ENCODE peak calls at places on chromosomes 13 and 19, in nine cellular contexts. One of them, this sample, is unnamed. For H3K4me1 and H3K36me3, the result is how much of the 10 kb centered on the place peaks cover.

GRCh38 chr19:21823224-21823623 is 12.8 kb downstream of the ZNF43 start:
- ATAC-seq in heart right ventricle: no peak
- ATAC-seq in CD8-positive, alpha-beta T cell: no peak
- ATAC-seq in HCT116: no peak
- ATAC-seq in Panc1: no peak
- ATAC-seq in aorta: no peak
- ATAC-seq in naive thymus-derived CD4-positive, alpha-beta T cell: no peak
- ATAC-seq in IMR-90: no peak
- ATAC-seq in CD4-positive, CD25-positive, alpha-beta regulatory T cell: no peak
- ATAC-seq in this sample: no peak

GRCh38 chr13:112141643-112142400 is 74.9 kb downstream of the SOX1 start:
- ATAC-seq in CD8-positive, alpha-beta T cell: no peak
- ATAC-seq in HCT116: no peak
- ATAC-seq in aorta: no peak
- ATAC-seq in Panc1: no peak
- ATAC-seq in CD4-positive, CD25-positive, alpha-beta regulatory T cell: no peak
- ATAC-seq in heart right ventricle: no peak
- ATAC-seq in naive thymus-derived CD4-positive, alpha-beta T cell: no peak
- ATAC-seq in IMR-90: no peak
- ATAC-seq in this sample: no peak

GRCh38 chr13:75751350-75751749 is 115.2 kb downstream of the LMO7 start:
- ATAC-seq in aorta: no peak
- ATAC-seq in heart right ventricle: no peak
- ATAC-seq in Panc1: no peak
- ATAC-seq in IMR-90: no peak
- ATAC-seq in CD8-positive, alpha-beta T cell: no peak
- ATAC-seq in CD4-positive, CD25-positive, alpha-beta regulatory T cell: no peak
- ATAC-seq in naive thymus-derived CD4-positive, alpha-beta T cell: no peak
- ATAC-seq in HCT116: no peak
- ATAC-seq in this sample: no peak

GRCh38 chr19:40443930-40444180 is 280 bp downstream of the SERTAD3 start:
- ATAC-seq in CD8-positive, alpha-beta T cell: peak
- ATAC-seq in aorta: peak
- ATAC-seq in heart right ventricle: peak
- ATAC-seq in CD4-positive, CD25-positive, alpha-beta regulatory T cell: peak
- ATAC-seq in Panc1: peak
- ATAC-seq in HCT116: peak
- ATAC-seq in naive thymus-derived CD4-positive, alpha-beta T cell: peak
- ATAC-seq in IMR-90: peak
- ATAC-seq in this sample: no peak

GRCh38 chr19:46759817-46760333 is 13.6 kb upstream of the STRN4 start:
- ATAC-seq in CD4-positive, CD25-positive, alpha-beta regulatory T cell: no peak
- ATAC-seq in IMR-90: peak
- ATAC-seq in aorta: no peak
- ATAC-seq in naive thymus-derived CD4-positive, alpha-beta T cell: no peak
- ATAC-seq in CD8-positive, alpha-beta T cell: no peak
- ATAC-seq in HCT116: no peak
- ATAC-seq in Panc1: no peak
- ATAC-seq in heart right ventricle: no peak
- ATAC-seq in this sample: peak

GRCh38 chr19:48818234-48818823 is 7.5 kb upstream of the BCAT2 start:
- ATAC-seq in Panc1: no peak
- ATAC-seq in HCT116: no peak
- ATAC-seq in CD4-positive, CD25-positive, alpha-beta regulatory T cell: no peak
- ATAC-seq in heart right ventricle: no peak
- ATAC-seq in CD8-positive, alpha-beta T cell: no peak
- ATAC-seq in IMR-90: no peak
- ATAC-seq in naive thymus-derived CD4-positive, alpha-beta T cell: no peak
- ATAC-seq in aorta: no peak
- ATAC-seq in this sample: no peak

GRCh38 chr13:43110658-43111057 is 87.3 kb downstream of the DNAJC15 start:
- ATAC-seq in CD4-positive, CD25-positive, alpha-beta regulatory T cell: no peak
- ATAC-seq in heart right ventricle: no peak
- ATAC-seq in aorta: no peak
- ATAC-seq in IMR-90: no peak
- ATAC-seq in naive thymus-derived CD4-positive, alpha-beta T cell: no peak
- ATAC-seq in CD8-positive, alpha-beta T cell: no peak
- ATAC-seq in Panc1: no peak
- ATAC-seq in HCT116: no peak
- ATAC-seq in this sample: no peak

GRCh38 chr19:18220632-18221275 is 5.5 kb downstream of the PDE4C start:
- ATAC-seq in CD4-positive, CD25-positive, alpha-beta regulatory T cell: no peak
- ATAC-seq in HCT116: no peak
- ATAC-seq in aorta: no peak
- ATAC-seq in Panc1: no peak
- ATAC-seq in IMR-90: no peak
- ATAC-seq in heart right ventricle: no peak
- ATAC-seq in naive thymus-derived CD4-positive, alpha-beta T cell: no peak
- ATAC-seq in CD8-positive, alpha-beta T cell: no peak
- ATAC-seq in this sample: no peak

GRCh38 chr13:48515732-48516131 is 17.1 kb downstream of the RCBTB2 start:
- ATAC-seq in HCT116: no peak
- ATAC-seq in naive thymus-derived CD4-positive, alpha-beta T cell: no peak
- ATAC-seq in CD4-positive, CD25-positive, alpha-beta regulatory T cell: no peak
- ATAC-seq in IMR-90: no peak
- ATAC-seq in heart right ventricle: no peak
- ATAC-seq in Panc1: no peak
- ATAC-seq in CD8-positive, alpha-beta T cell: no peak
- ATAC-seq in aorta: no peak
- ATAC-seq in this sample: no peak

GRCh38 chr13:34066344-34066743 is 248.4 kb downstream of the RFC3 start:
- ATAC-seq in HCT116: peak
- ATAC-seq in aorta: no peak
- ATAC-seq in naive thymus-derived CD4-positive, alpha-beta T cell: no peak
- ATAC-seq in CD4-positive, CD25-positive, alpha-beta regulatory T cell: no peak
- ATAC-seq in Panc1: no peak
- ATAC-seq in CD8-positive, alpha-beta T cell: no peak
- ATAC-seq in heart right ventricle: no peak
- ATAC-seq in IMR-90: no peak
- ATAC-seq in this sample: no peak

GRCh38 chr19:13262450-13262849 is 112.2 kb downstream of the IER2 start:
- ATAC-seq in aorta: no peak
- ATAC-seq in naive thymus-derived CD4-positive, alpha-beta T cell: peak
- ATAC-seq in IMR-90: peak
- ATAC-seq in CD4-positive, CD25-positive, alpha-beta regulatory T cell: peak
- ATAC-seq in CD8-positive, alpha-beta T cell: peak
- ATAC-seq in HCT116: peak
- ATAC-seq in heart right ventricle: peak
- ATAC-seq in Panc1: peak
- ATAC-seq in this sample: peak

GRCh38 chr13:75530536-75530935 is 7.1 kb downstream of the COMMD6 start:
- ATAC-seq in Panc1: no peak
- ATAC-seq in CD4-positive, CD25-positive, alpha-beta regulatory T cell: no peak
- ATAC-seq in heart right ventricle: no peak
- ATAC-seq in CD8-positive, alpha-beta T cell: peak
- ATAC-seq in naive thymus-derived CD4-positive, alpha-beta T cell: peak
- ATAC-seq in IMR-90: no peak
- ATAC-seq in HCT116: no peak
- ATAC-seq in aorta: no peak
- ATAC-seq in this sample: no peak

GRCh38 chr13:110340812-110341444 is 33.8 kb downstream of the COL4A2 start:
- ATAC-seq in IMR-90: peak
- ATAC-seq in Panc1: no peak
- ATAC-seq in heart right ventricle: peak
- ATAC-seq in naive thymus-derived CD4-positive, alpha-beta T cell: peak
- ATAC-seq in aorta: peak
- ATAC-seq in CD8-positive, alpha-beta T cell: peak
- ATAC-seq in HCT116: no peak
- ATAC-seq in CD4-positive, CD25-positive, alpha-beta regulatory T cell: peak
- ATAC-seq in this sample: peak

GRCh38 chr19:54369082-54369691 is 4.5 kb upstream of the LAIR1 start:
- ATAC-seq in CD4-positive, CD25-positive, alpha-beta regulatory T cell: no peak
- ATAC-seq in naive thymus-derived CD4-positive, alpha-beta T cell: no peak
- ATAC-seq in aorta: no peak
- ATAC-seq in HCT116: no peak
- ATAC-seq in Panc1: no peak
- ATAC-seq in CD8-positive, alpha-beta T cell: no peak
- ATAC-seq in heart right ventricle: no peak
- ATAC-seq in IMR-90: no peak
- ATAC-seq in this sample: no peak

DNA sequence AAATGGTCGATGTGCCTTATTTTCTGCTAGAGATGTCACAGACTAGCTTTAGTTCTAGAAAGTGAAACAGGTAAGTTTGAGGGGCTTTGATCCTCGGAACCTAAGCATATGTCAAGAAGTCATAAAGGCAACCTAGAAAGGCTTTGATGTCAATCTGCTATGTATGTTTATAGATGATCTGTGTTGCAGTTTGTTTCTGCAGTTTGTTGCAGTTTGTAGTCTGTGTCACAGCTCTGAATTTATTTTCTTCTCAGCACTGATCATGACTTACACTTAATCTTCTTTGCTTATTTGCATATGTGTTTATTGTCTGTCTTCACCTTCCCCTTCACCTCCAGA is 5.9 kb downstream of the LSM14A start:
- ATAC-seq in IMR-90: no peak
- ATAC-seq in Panc1: no peak
- ATAC-seq in heart right ventricle: no peak
- ATAC-seq in CD8-positive, alpha-beta T cell: peak
- ATAC-seq in aorta: no peak
- ATAC-seq in HCT116: no peak
- ATAC-seq in CD4-positive, CD25-positive, alpha-beta regulatory T cell: peak
- ATAC-seq in naive thymus-derived CD4-positive, alpha-beta T cell: peak
- ATAC-seq in this sample: no peak
- H3K4me1 ChIP-seq in IMR-90: under half
- H3K4me1 ChIP-seq in Panc1: half or more
- H3K4me1 ChIP-seq in heart right ventricle: half or more
- H3K4me1 ChIP-seq in CD8-positive, alpha-beta T cell: half or more
- H3K4me1 ChIP-seq in aorta: under half
- H3K4me1 ChIP-seq in HCT116: under half
- H3K4me1 ChIP-seq in CD4-positive, CD25-positive, alpha-beta regulatory T cell: half or more
- H3K4me1 ChIP-seq in naive thymus-derived CD4-positive, alpha-beta T cell: half or more
- H3K4me1 ChIP-seq in this sample: half or more

DNA sequence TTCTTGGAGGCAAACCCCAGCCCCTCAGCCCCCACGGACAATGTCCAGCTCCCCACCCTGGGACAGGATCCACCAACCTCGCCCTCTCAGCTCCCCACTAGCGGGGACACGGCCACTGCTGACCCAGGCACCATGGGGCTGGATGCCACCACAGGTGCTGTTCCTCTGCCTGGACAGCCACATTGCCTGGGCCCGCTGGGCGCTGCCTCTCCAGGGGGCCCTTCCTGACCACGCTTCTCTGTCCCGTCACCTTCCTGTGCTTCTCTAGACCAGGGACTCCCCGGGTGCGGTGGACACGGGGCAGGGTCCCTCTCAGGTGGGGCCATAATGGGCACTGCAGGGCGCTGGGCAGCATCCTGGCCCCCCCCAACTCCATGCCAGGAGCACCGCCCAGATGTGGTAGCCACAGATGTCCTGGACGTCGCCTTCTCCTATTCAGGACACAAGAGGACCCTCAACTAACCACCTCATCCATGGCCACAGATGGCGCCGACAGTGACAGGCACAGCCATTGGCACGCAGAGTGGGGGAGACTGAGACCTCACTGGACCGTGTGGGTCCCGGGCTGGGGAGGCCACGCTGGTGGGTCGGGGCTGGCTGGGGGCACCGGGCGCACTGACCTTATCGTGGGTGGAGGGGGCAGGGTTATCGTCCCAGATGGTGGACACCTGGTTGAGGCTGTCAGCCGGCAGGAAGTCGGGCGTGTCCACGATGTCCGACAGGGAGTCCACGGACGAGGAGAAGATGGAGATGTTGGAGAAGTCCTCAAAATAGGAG is 23.4 kb downstream of the GPX4 start:
- ATAC-seq in CD4-positive, CD25-positive, alpha-beta regulatory T cell: no peak
- ATAC-seq in Panc1: no peak
- ATAC-seq in aorta: no peak
- ATAC-seq in heart right ventricle: no peak
- ATAC-seq in CD8-positive, alpha-beta T cell: no peak
- ATAC-seq in naive thymus-derived CD4-positive, alpha-beta T cell: no peak
- ATAC-seq in HCT116: no peak
- ATAC-seq in IMR-90: no peak
- ATAC-seq in this sample: no peak
- H3K36me3 ChIP-seq in CD4-positive, CD25-positive, alpha-beta regulatory T cell: under half
- H3K36me3 ChIP-seq in Panc1: under half
- H3K36me3 ChIP-seq in aorta: under half
- H3K36me3 ChIP-seq in heart right ventricle: under half
- H3K36me3 ChIP-seq in CD8-positive, alpha-beta T cell: under half
- H3K36me3 ChIP-seq in naive thymus-derived CD4-positive, alpha-beta T cell: half or more
- H3K36me3 ChIP-seq in HCT116: under half
- H3K36me3 ChIP-seq in IMR-90: half or more
- H3K36me3 ChIP-seq in this sample: half or more

DNA sequence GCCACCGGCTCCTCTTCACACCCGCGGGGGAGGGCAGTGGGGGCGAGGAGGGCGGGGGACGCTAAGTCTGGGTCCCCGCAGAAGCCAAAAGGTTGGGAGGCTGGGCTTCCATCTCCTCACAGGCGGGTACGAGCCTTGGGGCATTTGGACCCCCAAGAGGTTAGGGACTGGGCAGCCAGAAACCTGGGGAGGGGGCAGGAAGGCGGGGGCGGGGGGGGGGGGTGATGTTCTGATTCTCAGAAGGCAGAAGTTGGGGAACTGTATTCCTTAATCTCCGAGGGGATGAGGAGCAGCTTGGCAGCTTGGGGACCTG is 5.1 kb downstream of the BCL3 start:
- ATAC-seq in IMR-90: no peak
- ATAC-seq in CD8-positive, alpha-beta T cell: no peak
- ATAC-seq in HCT116: no peak
- ATAC-seq in Panc1: no peak
- ATAC-seq in naive thymus-derived CD4-positive, alpha-beta T cell: no peak
- ATAC-seq in heart right ventricle: no peak
- ATAC-seq in aorta: no peak
- ATAC-seq in CD4-positive, CD25-positive, alpha-beta regulatory T cell: no peak
- ATAC-seq in this sample: no peak
- H3K4me1 ChIP-seq in IMR-90: half or more
- H3K4me1 ChIP-seq in CD8-positive, alpha-beta T cell: half or more
- H3K4me1 ChIP-seq in HCT116: under half
- H3K4me1 ChIP-seq in Panc1: under half
- H3K4me1 ChIP-seq in naive thymus-derived CD4-positive, alpha-beta T cell: under half
- H3K4me1 ChIP-seq in heart right ventricle: half or more
- H3K4me1 ChIP-seq in aorta: under half
- H3K4me1 ChIP-seq in CD4-positive, CD25-positive, alpha-beta regulatory T cell: half or more
- H3K4me1 ChIP-seq in this sample: under half

DNA sequence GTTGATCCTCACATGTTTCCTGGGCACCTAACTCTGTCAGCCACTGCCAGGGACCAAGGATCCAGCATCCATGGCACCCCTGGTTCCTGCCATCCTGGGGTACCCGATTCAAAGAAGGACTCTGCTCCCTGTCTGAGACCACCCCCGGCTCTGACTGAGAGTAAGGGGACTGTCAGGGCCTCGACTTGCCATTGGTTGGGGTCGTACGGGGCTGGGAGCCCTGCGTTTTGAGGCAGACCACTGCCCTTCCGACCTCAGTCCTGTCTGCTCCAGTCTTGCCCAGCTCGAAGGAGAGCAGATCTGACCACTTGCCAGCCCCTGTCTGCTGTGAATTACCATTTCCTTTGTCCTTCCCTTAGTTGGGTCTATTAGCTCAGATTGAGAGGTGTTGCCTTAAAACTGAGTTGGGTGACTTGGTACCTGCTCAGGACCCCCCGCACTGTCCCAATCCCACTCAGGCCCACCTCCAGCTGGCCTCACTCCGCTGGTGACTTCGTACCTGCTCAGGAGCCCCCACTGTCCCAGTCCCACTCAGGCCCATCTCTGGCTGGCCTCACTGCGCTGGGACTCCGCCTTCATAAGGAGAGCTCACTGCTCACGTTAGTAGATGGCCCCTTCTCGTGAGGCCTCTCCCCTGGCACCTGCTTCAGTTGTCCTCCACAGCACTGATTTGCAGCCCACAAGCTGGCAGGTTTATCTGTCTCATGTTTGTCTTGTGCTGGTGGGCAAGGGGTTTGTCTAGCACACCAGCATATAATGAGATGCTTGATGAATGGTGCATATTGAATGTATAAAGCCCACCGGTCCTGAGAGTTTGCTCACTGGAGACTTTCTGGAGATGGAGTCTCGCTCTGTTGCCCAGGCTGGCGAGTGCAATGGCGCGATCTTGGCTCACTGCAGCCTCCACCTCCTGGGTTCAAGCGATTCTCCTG is 3.9 kb downstream of the RPL28 start:
- ATAC-seq in HCT116: no peak
- ATAC-seq in IMR-90: no peak
- ATAC-seq in naive thymus-derived CD4-positive, alpha-beta T cell: no peak
- ATAC-seq in Panc1: no peak
- ATAC-seq in aorta: no peak
- ATAC-seq in CD8-positive, alpha-beta T cell: no peak
- ATAC-seq in heart right ventricle: no peak
- ATAC-seq in CD4-positive, CD25-positive, alpha-beta regulatory T cell: no peak
- ATAC-seq in this sample: no peak
- H3K36me3 ChIP-seq in HCT116: under half
- H3K36me3 ChIP-seq in IMR-90: under half
- H3K36me3 ChIP-seq in naive thymus-derived CD4-positive, alpha-beta T cell: half or more
- H3K36me3 ChIP-seq in Panc1: under half
- H3K36me3 ChIP-seq in aorta: under half
- H3K36me3 ChIP-seq in CD8-positive, alpha-beta T cell: under half
- H3K36me3 ChIP-seq in heart right ventricle: under half
- H3K36me3 ChIP-seq in CD4-positive, CD25-positive, alpha-beta regulatory T cell: under half
- H3K36me3 ChIP-seq in this sample: under half

This sample was measured in gastroesophageal sphincter.